ENCODE peak calls at places on chromosomes 13 and 19, in nine cellular contexts. P is IMR-90, W is A549, E is GM12878, T is stomach, Y is heart left ventricle, Z is uterus, R is Peyer's patch, X is esophagus squamous epithelium. G is an unnamed sample. For H3K4me1, the result is how much of the 10 kb centered on the place peaks cover.

GRCh38 chr13:44148159-44148929 is 225.3 kb upstream of the SERP2 start:
- DNase-seq in Z (no peak), E (no peak), Y (no peak), R (no peak), W (no peak), P (peak), X (no peak), T (no peak), G (no peak)

GRCh38 chr13:101053289-101053688 is 363.0 kb downstream of the NALCN start:
- DNase-seq in T (no peak), Y (no peak), E (no peak), P (no peak), Z (no peak), R (no peak), W (no peak), X (no peak), G (no peak)

GRCh38 chr13:74037762-74038161 is 96.4 kb downstream of the KLF12 start:
- DNase-seq in E (no peak), W (no peak), Y (no peak), R (no peak), X (no peak), T (no peak), Z (no peak), P (no peak), G (no peak)

GRCh38 chr19:41670755-41671154 is 17.3 kb downstream of the CEACAM7 start:
- DNase-seq in Y (no peak), R (no peak), X (no peak), W (no peak), Z (no peak), P (no peak), T (no peak), E (no peak), G (no peak)

GRCh38 chr13:49624207-49624606 is 4.1 kb upstream of the ARL11 start:
- DNase-seq in T (no peak), W (no peak), E (no peak), R (no peak), X (no peak), Z (no peak), P (no peak), Y (no peak), G (no peak)

GRCh38 chr19:38838208-38838985 is 6.8 kb upstream of the ECH1 start:
- DNase-seq in E (no peak), P (no peak), T (peak), Y (no peak), W (no peak), X (no peak), R (no peak), Z (no peak), G (no peak)

GRCh38 chr19:15666186-15666585 is 6.7 kb upstream of the CYP4F12 start:
- DNase-seq in E (no peak), T (no peak), R (no peak), Z (no peak), W (no peak), Y (no peak), X (no peak), P (no peak), G (no peak)

GRCh38 chr13:96792188-96792587 is 202.1 kb downstream of the OXGR1 start:
- DNase-seq in Z (no peak), T (no peak), R (no peak), P (no peak), E (no peak), W (no peak), Y (no peak), X (no peak), G (no peak)

GRCh38 chr19:46386996-46387712 is 26.2 kb downstream of the CCDC8 start:
- DNase-seq in T (no peak), Y (peak), R (no peak), E (no peak), P (no peak), X (no peak), W (no peak), Z (no peak), G (no peak)

GRCh38 chr13:87080100-87080779 is 590.9 kb upstream of the SLITRK5 start:
- DNase-seq in P (no peak), Z (no peak), E (no peak), W (no peak), T (no peak), R (no peak), Y (no peak), X (no peak), G (no peak)

GRCh38 chr19:52748336-52748950 is 13.6 kb upstream of the ZNF611 start:
- DNase-seq in T (no peak), R (no peak), P (peak), X (no peak), Z (peak), W (no peak), E (peak), Y (no peak), G (peak)

GRCh38 chr19:38708413-38709024 is 35.8 kb downstream of the CAPN12 start:
- DNase-seq in P (no peak), X (no peak), E (no peak), R (no peak), W (no peak), Y (no peak), Z (no peak), T (no peak), G (no peak)

GRCh38 chr19:33727331-33728028 is 69.2 kb upstream of the KCTD15 start:
- DNase-seq in T (no peak), E (no peak), R (no peak), Y (no peak), X (no peak), Z (no peak), W (no peak), P (no peak), G (no peak)

GRCh38 chr13:36188446-36188845 is 25.9 kb downstream of the SOHLH2 start:
- DNase-seq in Y (no peak), T (no peak), R (no peak), X (no peak), Z (no peak), E (no peak), P (no peak), W (no peak), G (no peak)

GRCh38 chr13:112902669-112903068 is 66.3 kb upstream of the MCF2L start:
- DNase-seq in W (no peak), P (no peak), E (no peak), Y (no peak), Z (no peak), R (no peak), X (no peak), T (no peak), G (no peak)

GRCh38 chr19:36140289-36141038 is 598 bp downstream of the CAPNS1 start:
- DNase-seq in T (peak), Y (no peak), Z (peak), W (peak), P (peak), E (no peak), X (no peak), R (peak), G (peak)

GRCh38 chr19:42455621-42456081 is 12.9 kb upstream of the CXCL17 start:
- DNase-seq in R (no peak), T (no peak), P (no peak), W (peak), Z (no peak), Y (no peak), E (no peak), X (no peak), G (no peak)

GRCh38 chr19:9171393-9171991 is 7.3 kb upstream of the OR7D2 start:
- DNase-seq in X (no peak), W (no peak), T (no peak), R (no peak), E (no peak), Y (no peak), P (no peak), Z (no peak), G (no peak)

GRCh38 chr19:46355234-46355990 is 8.5 kb downstream of the PPP5C start:
- DNase-seq in X (no peak), E (no peak), T (no peak), Y (no peak), Z (no peak), P (no peak), W (no peak), R (no peak), G (no peak)

GRCh38 chr13:48630291-48630690 is 23.4 kb upstream of the CYSLTR2 start:
- DNase-seq in T (no peak), E (no peak), X (no peak), P (no peak), R (no peak), W (no peak), Z (no peak), Y (no peak), G (no peak)

GRCh38 chr13:25857830-25858229 is 194.0 kb downstream of the SHISA2 start:
- DNase-seq in T (no peak), W (no peak), Y (no peak), X (no peak), E (no peak), P (no peak), Z (no peak), R (no peak), G (no peak)

GRCh38 chr13:76632388-76633044 is 253.7 kb downstream of the KCTD12 start:
- DNase-seq in Z (no peak), R (no peak), X (no peak), T (no peak), E (no peak), W (no peak), P (no peak), Y (no peak), G (no peak)

GRCh38 chr13:32650705-32651311 is 64.6 kb downstream of the PDS5B start:
- DNase-seq in X (no peak), T (peak), E (peak), Z (no peak), R (peak), W (peak), Y (no peak), P (peak), G (peak)

GRCh38 chr13:34617684-34618083 is 324.4 kb upstream of the NBEA start:
- DNase-seq in R (no peak), Z (no peak), E (no peak), Y (no peak), X (no peak), T (no peak), W (no peak), P (no peak), G (no peak)

GRCh38 chr19:11261902-11262839 is at the start of gene DOCK6:
- DNase-seq in X (no peak), Z (peak), W (no peak), Y (no peak), P (no peak), E (no peak), R (peak), T (peak), G (no peak)

GRCh38 chr13:24734951-24735350 is 29.0 kb upstream of the RNF17 start:
- DNase-seq in R (peak), E (peak), W (no peak), X (no peak), T (no peak), Z (no peak), Y (no peak), P (no peak), G (no peak)

DNA sequence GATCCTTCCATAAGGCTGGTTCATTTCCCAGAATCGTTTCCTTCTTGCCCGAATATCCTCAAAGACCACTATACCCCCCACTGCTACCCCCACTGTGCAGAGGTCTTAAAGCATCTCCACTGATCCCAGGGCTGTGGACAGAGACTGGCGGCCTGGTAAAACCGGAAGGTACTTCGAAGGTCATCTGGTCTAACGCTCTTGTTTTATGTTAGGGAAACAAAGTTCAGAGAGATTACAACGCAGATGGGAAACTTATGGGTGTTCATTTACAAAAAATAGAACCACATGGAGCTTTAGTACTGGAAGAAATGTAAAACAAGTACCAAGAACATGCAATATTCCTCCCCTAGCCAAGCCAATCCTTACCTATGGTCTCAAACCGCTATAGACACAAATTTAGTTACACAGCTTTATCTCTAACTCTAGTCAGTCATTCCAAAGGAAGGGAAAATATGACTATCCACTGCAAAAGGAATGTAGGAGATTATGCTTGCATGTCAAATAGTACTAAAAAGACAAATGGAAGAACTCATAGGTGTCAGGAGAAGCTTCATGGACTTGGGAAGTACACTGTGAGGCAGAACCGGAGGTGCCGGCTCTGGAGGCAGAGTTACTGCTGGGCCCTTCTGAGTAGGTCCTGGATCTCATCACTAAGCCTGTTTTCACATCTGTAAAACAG is 97.6 kb downstream of the FOXO1 start:
- DNase-seq in W (no peak), R (no peak), X (no peak), Y (no peak), P (no peak), Z (no peak), T (no peak), E (no peak), G (no peak)
- H3K4me1 ChIP-seq in W (under half), R (under half), X (under half), Y (under half), P (under half), Z (under half), T (half or more), E (under half), G (under half)

GRCh38 chr13:30115257-30115600 is 192.1 kb downstream of the KATNAL1 start:
- DNase-seq in E (no peak), X (no peak), Y (no peak), T (no peak), R (no peak), Z (no peak), P (no peak), W (no peak), G (no peak)

GRCh38 chr13:30113983-30114491 is 193.3 kb downstream of the KATNAL1 start:
- DNase-seq in P (no peak), Y (no peak), Z (peak), T (peak), E (no peak), W (no peak), R (no peak), X (no peak), G (no peak)

GRCh38 chr13:30116379-30116778 is 191.0 kb downstream of the KATNAL1 start:
- DNase-seq in P (no peak), E (no peak), Z (no peak), X (no peak), W (no peak), R (no peak), T (no peak), Y (no peak), G (no peak)

GRCh38 chr13:30113531-30113930 is 193.8 kb downstream of the KATNAL1 start:
- DNase-seq in W (no peak), T (no peak), Z (no peak), P (no peak), R (no peak), E (no peak), Y (no peak), X (no peak), G (no peak)

GRCh38 chr13:30114586-30115256 is 192.6 kb downstream of the KATNAL1 start:
- DNase-seq in X (peak), W (peak), Y (peak), Z (peak), E (no peak), R (peak), P (peak), T (peak), G (peak)
- TF ChIP-seq POLR2A in X (no peak), W (peak), Y (no peak), Z (peak), E (peak), R (peak), P (no peak), T (no peak), G (peak)

GRCh38 chr19:13014101-13014920 is 19.0 kb downstream of the NFIX start:
- DNase-seq in P (no peak), Y (no peak), T (no peak), E (no peak), X (no peak), R (no peak), Z (peak), W (no peak), G (no peak)

GRCh38 chr19:13016628-13017305 is 21.5 kb downstream of the NFIX start:
- DNase-seq in W (no peak), T (no peak), R (no peak), P (no peak), Z (no peak), E (no peak), X (no peak), Y (no peak), G (no peak)

GRCh38 chr19:13016245-13016627 is 21.0 kb downstream of the NFIX start:
- DNase-seq in P (no peak), Z (no peak), R (no peak), T (no peak), W (no peak), Y (no peak), X (no peak), E (no peak), G (no peak)

GRCh38 chr19:13014921-13015280 is 19.6 kb downstream of the NFIX start:
- DNase-seq in T (no peak), Y (no peak), W (no peak), E (no peak), R (no peak), X (no peak), P (no peak), Z (no peak), G (no peak)

DNA sequence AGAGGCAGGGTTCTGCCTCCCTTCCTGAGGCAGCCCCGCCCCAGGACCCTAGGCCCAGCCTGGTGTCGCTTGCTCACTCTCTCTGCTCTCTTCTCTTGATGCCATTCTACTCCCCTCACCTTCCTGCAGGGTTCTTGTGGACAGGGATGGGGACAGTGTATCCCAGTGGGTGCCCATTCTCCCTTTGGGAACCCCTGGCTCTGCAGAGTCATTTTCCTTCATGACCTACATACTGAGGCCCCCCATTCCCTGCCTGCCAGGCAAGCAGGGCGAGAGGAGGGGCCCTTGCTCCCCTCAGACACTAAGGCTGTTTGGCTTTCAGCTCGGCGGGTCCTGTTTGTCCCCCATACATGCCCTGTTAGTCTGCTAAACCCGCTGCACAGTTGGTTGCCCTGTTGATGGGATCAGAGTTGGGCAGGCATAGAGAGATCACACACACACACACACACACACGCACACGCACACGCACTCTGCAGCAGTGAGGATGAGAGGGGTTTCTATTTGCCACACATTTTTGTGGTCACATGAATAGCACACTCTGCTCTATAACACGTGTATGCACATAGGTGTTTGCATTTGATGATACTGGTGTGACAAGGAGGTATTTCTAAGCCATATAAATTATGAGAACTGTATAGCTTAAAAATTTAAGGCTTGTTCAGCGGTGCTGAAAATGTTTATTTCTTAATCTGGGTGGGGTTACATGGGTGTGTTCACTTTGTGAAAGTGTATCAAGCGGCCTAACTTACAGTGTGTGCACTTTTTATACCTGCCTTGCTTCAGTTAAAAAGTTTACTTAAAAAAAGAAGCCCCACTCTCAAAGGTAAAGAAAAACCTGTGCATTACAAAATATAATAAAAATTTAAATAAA is 20.3 kb downstream of the NFIX start:
- DNase-seq in P (peak), X (no peak), R (no peak), W (no peak), Z (no peak), E (no peak), T (no peak), Y (no peak), G (no peak)
- H3K4me1 ChIP-seq in P (under half), X (half or more), R (under half), W (under half), Z (under half), E (under half), T (half or more), Y (half or more), G (under half)

DNA sequence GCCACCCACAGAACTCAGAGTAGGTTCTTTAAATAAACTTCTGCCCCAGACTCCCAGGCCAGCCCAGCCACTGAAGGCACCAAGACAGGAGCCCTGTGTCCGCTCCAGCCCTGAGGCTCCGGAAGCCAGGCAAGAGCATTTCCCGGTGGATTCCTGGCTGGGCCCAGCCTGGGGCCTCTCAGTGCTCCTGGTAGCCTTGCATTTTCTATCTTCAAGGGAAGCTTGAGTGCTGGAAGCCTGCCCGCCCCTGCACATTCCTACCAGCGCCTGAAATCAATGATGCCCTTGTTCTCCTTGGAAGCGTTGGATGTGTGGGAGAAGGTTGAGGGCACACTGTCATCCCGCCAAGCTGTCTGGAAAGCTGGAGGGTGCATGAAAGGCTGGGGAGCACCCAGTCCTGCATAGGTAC is 70.3 kb downstream of the ALOX5AP start:
- DNase-seq in Z (no peak), R (no peak), E (no peak), W (no peak), Y (no peak), P (peak), T (no peak), X (no peak), G (peak)
- TF ChIP-seq POLR2A in Z (no peak), R (no peak), E (no peak), W (no peak), Y (no peak), P (no peak), T (no peak), X (no peak), G (no peak)